ENCODE peak calls at places on chromosomes 1 and 21, in six cellular contexts. H, V, F, E, Z and J are unnamed samples.

GRCh38 chr1:227320476-227320875 is 2.2 kb upstream of the CDC42BPA start:
- DNase-seq in H (no peak), Z (no peak), F (no peak), V (no peak), E (no peak), J (no peak)

GRCh38 chr1:228527596-228527995 is 40.4 kb downstream of the RNF187 start:
- DNase-seq in V (no peak), Z (no peak), F (no peak), H (no peak), E (no peak), J (no peak)

GRCh38 chr1:213531369-213532310 is 456.1 kb upstream of the PROX1 start:
- DNase-seq in F (no peak), Z (no peak), V (no peak), H (no peak), E (no peak), J (no peak)

GRCh38 chr1:114833421-114833820 is 21.2 kb upstream of the SYCP1 start:
- DNase-seq in F (no peak), H (no peak), E (no peak), V (no peak), Z (no peak), J (no peak)

GRCh38 chr1:1921459-1921862 is 2.4 kb upstream of the TMEM52 start:
- DNase-seq in Z (no peak), E (no peak), H (no peak), F (no peak), V (no peak), J (no peak)

GRCh38 chr1:96340688-96341087 is 380.9 kb upstream of the PTBP2 start:
- DNase-seq in Z (no peak), E (no peak), V (no peak), H (no peak), F (no peak), J (no peak)

GRCh38 chr1:165481820-165482532 is 37.0 kb upstream of the RXRG start:
- DNase-seq in F (peak), H (no peak), V (no peak), E (no peak), Z (no peak), J (no peak)

GRCh38 chr1:234961468-234962339 is 166.9 kb downstream of the TOMM20 start:
- DNase-seq in H (no peak), F (no peak), V (no peak), Z (no peak), E (no peak), J (no peak)

GRCh38 chr1:234849824-234850223 is 239.8 kb upstream of the IRF2BP2 start:
- DNase-seq in E (no peak), V (no peak), Z (no peak), F (no peak), H (no peak), J (no peak)

GRCh38 chr1:206956313-206956597 is 10.0 kb upstream of the PIGR start:
- DNase-seq in E (no peak), F (no peak), H (no peak), V (no peak), Z (no peak), J (no peak)

GRCh38 chr1:7117599-7118281 is 332.5 kb downstream of the CAMTA1 start:
- DNase-seq in V (peak), Z (no peak), H (no peak), F (peak), E (no peak), J (no peak)

GRCh38 chr1:167502192-167502551 is 16.2 kb downstream of the CD247 start:
- DNase-seq in V (no peak), H (no peak), F (no peak), Z (no peak), E (no peak), J (no peak)

GRCh38 chr1:117942293-117942692 is 12.8 kb downstream of the WDR3 start:
- DNase-seq in F (no peak), Z (no peak), H (no peak), V (no peak), E (no peak), J (no peak)

GRCh38 chr1:224116131-224116530 is 2.2 kb downstream of the FBXO28 start:
- DNase-seq in E (no peak), Z (peak), F (no peak), H (peak), V (peak), J (no peak)

GRCh38 chr1:242651817-242652216 is 127.3 kb upstream of the PLD5 start:
- DNase-seq in V (no peak), H (no peak), E (no peak), Z (peak), F (peak), J (no peak)

GRCh38 chr1:218304281-218305039 is 19.4 kb downstream of the RRP15 start:
- DNase-seq in H (no peak), F (no peak), V (peak), E (no peak), Z (no peak), J (no peak)

GRCh38 chr21:36504067-36505058 is 24.4 kb upstream of the CLDN14 start:
- DNase-seq in H (no peak), Z (peak), E (no peak), V (peak), F (no peak), J (no peak)

GRCh38 chr1:172394167-172394751 is 26.2 kb upstream of the C1orf105 start:
- DNase-seq in H (peak), Z (peak), E (no peak), F (no peak), V (no peak), J (peak)

GRCh38 chr1:239563680-239564079 is 177.3 kb downstream of the CHRM3 start:
- DNase-seq in F (no peak), H (no peak), Z (no peak), E (no peak), V (no peak), J (no peak)

GRCh38 chr1:247360991-247361721 is 29.5 kb upstream of the ZNF496 start:
- DNase-seq in V (peak), F (no peak), E (no peak), Z (no peak), H (no peak), J (no peak)

GRCh38 chr1:228530951-228531731 is 44.0 kb downstream of the RNF187 start:
- DNase-seq in V (no peak), E (no peak), F (no peak), Z (no peak), H (no peak), J (no peak)

GRCh38 chr1:194813109-194813508 is 1626.7 kb upstream of the B3GALT2 start:
- DNase-seq in H (no peak), F (no peak), E (no peak), V (no peak), Z (no peak), J (no peak)

GRCh38 chr1:244341455-244342450 is 110.0 kb downstream of the ADSS2 start:
- DNase-seq in Z (peak), E (no peak), H (no peak), V (peak), F (peak), J (no peak)

GRCh38 chr1:12100071-12100470 is 37.0 kb downstream of the TNFRSF8 start:
- DNase-seq in V (no peak), F (no peak), E (no peak), H (no peak), Z (no peak), J (no peak)

GRCh38 chr21:45292399-45293213 is 4.9 kb upstream of the POFUT2 start:
- DNase-seq in V (peak), F (peak), H (no peak), E (peak), Z (peak), J (peak)

GRCh38 chr1:204348722-204349121 is 11.0 kb downstream of the PLEKHA6 start:
- DNase-seq in V (peak), E (no peak), F (no peak), Z (peak), H (no peak), J (no peak)

GRCh38 chr1:211548321-211549091 is 30.5 kb downstream of the SLC30A1 start:
- DNase-seq in V (peak), H (no peak), Z (no peak), F (no peak), E (no peak), J (no peak)

GRCh38 chr1:192609110-192610079 is 26.6 kb upstream of the RGS13 start:
- DNase-seq in Z (no peak), F (no peak), H (peak), V (no peak), E (peak), J (peak)

GRCh38 chr1:168271636-168272035 is 9.0 kb upstream of the TBX19 start:
- DNase-seq in Z (no peak), E (no peak), F (no peak), V (no peak), H (no peak), J (no peak)

GRCh38 chr1:25246600-25247023 is 642 bp downstream of the RSRP1 start:
- DNase-seq in Z (no peak), F (no peak), V (peak), H (no peak), E (no peak), J (peak)

DNA sequence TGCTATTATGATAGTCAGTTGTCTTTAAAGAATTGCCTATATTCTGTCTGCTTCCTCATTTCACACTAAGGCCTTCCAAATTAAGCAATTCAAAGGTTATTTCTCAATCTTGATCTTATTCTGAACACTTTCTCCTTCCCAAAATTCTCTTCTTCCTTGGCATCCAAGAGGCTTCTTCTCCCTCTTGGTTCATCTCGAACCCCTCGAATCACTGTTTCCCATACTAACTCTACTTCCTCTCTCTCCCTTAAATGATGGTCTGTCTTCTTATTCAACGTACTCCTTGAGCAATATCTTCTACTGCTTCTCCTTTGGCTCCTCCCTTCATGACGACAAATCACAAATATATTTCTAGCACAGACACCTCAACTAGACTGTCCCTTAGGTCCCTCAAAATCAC is 4.5 kb downstream of the COPA start:
- DNase-seq in F (no peak), H (no peak), Z (no peak), E (no peak), V (no peak), J (no peak)
- TF ChIP-seq POLR2A in F (no peak), H (no peak), Z (no peak), E (no peak), V (no peak), J (no peak)

GRCh38 chr1:155975375-155976061 is 2.8 kb downstream of the ARHGEF2 start:
- DNase-seq in V (no peak), H (no peak), Z (no peak), F (no peak), E (no peak), J (no peak)
- TF ChIP-seq TAF1 in V (no peak), H (no peak), Z (no peak), F (no peak), E (no peak), J (no peak)

GRCh38 chr1:78237364-78237916 is 191.7 kb downstream of the GIPC2 start:
- DNase-seq in V (no peak), H (no peak), E (no peak), F (peak), Z (no peak), J (no peak)
- TF ChIP-seq POLR2AphosphoS5 in V (no peak), H (no peak), E (no peak), F (no peak), Z (no peak), J (no peak)

GRCh38 chr21:26884436-26884835 is 39.2 kb upstream of the ADAMTS1 start:
- DNase-seq in V (no peak), H (no peak), F (no peak), E (no peak), Z (no peak), J (no peak)

GRCh38 chr21:26888256-26888655 is 43.0 kb upstream of the ADAMTS1 start:
- DNase-seq in V (no peak), E (no peak), H (no peak), F (no peak), Z (no peak), J (no peak)

GRCh38 chr21:26881504-26882228 is 36.5 kb upstream of the ADAMTS1 start:
- DNase-seq in V (no peak), Z (no peak), F (no peak), E (no peak), H (no peak), J (no peak)

GRCh38 chr21:26887241-26887640 is 42.0 kb upstream of the ADAMTS1 start:
- DNase-seq in F (no peak), V (no peak), Z (no peak), E (no peak), H (no peak), J (no peak)

DNA sequence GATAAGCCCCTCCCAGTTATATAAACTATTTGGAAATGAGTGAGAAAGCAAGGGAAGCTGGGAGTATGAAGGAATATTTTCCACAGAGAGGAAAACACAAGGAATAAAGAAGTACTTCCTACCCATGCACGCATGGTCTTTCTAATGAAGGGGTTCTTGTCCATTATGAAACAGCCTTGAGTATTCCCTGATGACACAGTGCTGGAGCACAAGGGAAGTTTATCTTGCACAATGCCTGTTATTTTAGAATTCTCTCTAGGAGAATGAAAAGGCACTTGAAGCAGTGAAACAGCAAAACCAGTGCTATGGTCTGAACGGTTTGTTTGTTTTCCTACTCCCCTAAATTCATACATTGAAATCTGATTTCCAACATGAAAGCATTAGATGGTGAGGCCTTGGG is 38.6 kb upstream of the ADAMTS1 start:
- DNase-seq in H (no peak), Z (no peak), E (no peak), V (no peak), F (no peak), J (no peak)
- TF ChIP-seq POLR2A in H (no peak), Z (no peak), E (no peak), V (no peak), F (no peak), J (no peak)

GRCh38 chr21:33968082-33968997 is 52.7 kb upstream of the ATP5PO start:
- DNase-seq in F (no peak), V (peak), E (no peak), H (no peak), Z (peak), J (no peak)
- TF ChIP-seq TAF1 in F (peak), V (no peak), E (no peak), H (no peak), Z (no peak), J (no peak)